ENCODE peak calls at places on chromosome 2, in nine cellular contexts. N is A172; Y is OCI-M1; Z is HT1080; P is stimulated activated CD8-positive, alpha-beta memory T cell treated with anti-CD3 and anti-CD28 coated beads, Interleukin-2, amount 100 ng/mL, for 48 hours; L is activated naive CD4-positive, alpha-beta T cell treated with Interleukin-2 at 50 U/mL for 16 hours; T is EL; O is germinal center; K is SW480. G is an unnamed sample.

GRCh38 chr2:172556284-172557033 is 569 bp downstream of the PDK1 start:
- DNase-seq in N (peak), Y (peak), Z (peak), P (peak), L (peak), T (peak), O (peak), K (peak), G (peak)

GRCh38 chr2:240140511-240140910 is at the start of gene OTOS:
- DNase-seq in N (no peak), Y (no peak), Z (no peak), P (no peak), L (no peak), T (no peak), O (no peak), K (no peak), G (no peak)

GRCh38 chr2:209458018-209458979 is 34.5 kb downstream of the MAP2 start:
- DNase-seq in N (no peak), Y (no peak), Z (no peak), P (no peak), L (no peak), T (no peak), O (no peak), K (no peak), G (no peak)

GRCh38 chr2:45986509-45986908 is 310.7 kb upstream of the EPAS1 start:
- DNase-seq in N (no peak), Y (no peak), Z (no peak), P (no peak), L (no peak), T (no peak), O (no peak), K (no peak), G (peak)

GRCh38 chr2:26454561-26455001 is 23.3 kb downstream of the OTOF start:
- DNase-seq in N (no peak), Y (no peak), Z (no peak), P (no peak), L (no peak), T (no peak), O (no peak), K (no peak), G (no peak)

GRCh38 chr2:170218931-170219330 is 41.0 kb downstream of the MYO3B start:
- DNase-seq in N (no peak), Y (no peak), Z (no peak), P (no peak), L (no peak), T (no peak), O (no peak), K (no peak), G (no peak)

GRCh38 chr2:12428324-12428723 is 288.4 kb upstream of the TRIB2 start:
- DNase-seq in N (no peak), Y (no peak), Z (no peak), P (no peak), L (no peak), T (no peak), O (no peak), K (no peak), G (no peak)

GRCh38 chr2:159516241-159516758 is 100.0 kb downstream of the BAZ2B start:
- DNase-seq in N (peak), Y (peak), Z (peak), P (no peak), L (no peak), T (peak), O (peak), K (peak), G (peak)

GRCh38 chr2:159497857-159498256 is 118.5 kb downstream of the BAZ2B start:
- DNase-seq in N (peak), Y (no peak), Z (peak), P (no peak), L (no peak), T (no peak), O (no peak), K (peak), G (no peak)

GRCh38 chr2:211033765-211034164 is 477.4 kb downstream of the CPS1 start:
- DNase-seq in N (peak), Y (peak), Z (peak), P (no peak), L (no peak), T (no peak), O (no peak), K (no peak), G (no peak)

GRCh38 chr2:150788741-150789140 is 301.3 kb upstream of the RND3 start:
- DNase-seq in N (no peak), Y (no peak), Z (no peak), P (no peak), L (no peak), T (peak), O (no peak), K (no peak), G (no peak)

GRCh38 chr2:180017764-180018163 is 10.7 kb upstream of the CWC22 start:
- DNase-seq in N (peak), Y (no peak), Z (peak), P (no peak), L (no peak), T (peak), O (no peak), K (no peak), G (no peak)

G was measured in GM10248.